ENCODE peak calls at places on chromosomes 3 and 15, in seven cellular contexts. One of them, this sample, is unnamed.
A peak's percentile ranks its signal among the peaks of the same experiment; 100 is the strongest.

GRCh38 chr3:39592729-39593128 is 125.2 kb downstream of the MOBP start:
- DNase-seq in upper lobe of right lung: no peak
- DNase-seq in brain microvascular endothelial cell: no peak
- DNase-seq in heart right ventricle: no peak
- DNase-seq in choroid plexus epithelial cell: no peak
- DNase-seq in ovary: no peak
- DNase-seq in fibroblast of pulmonary artery: no peak
- DNase-seq in this sample: no peak

GRCh38 chr15:51917493-51917892 is 54.1 kb downstream of the LEO1 start:
- DNase-seq in upper lobe of right lung: peak; percentile 65
- DNase-seq in brain microvascular endothelial cell: no peak
- DNase-seq in heart right ventricle: no peak
- DNase-seq in choroid plexus epithelial cell: peak; percentile 61
- DNase-seq in ovary: no peak
- DNase-seq in fibroblast of pulmonary artery: peak; percentile 46
- DNase-seq in this sample: no peak

GRCh38 chr3:128524374-128525299 is 31.6 kb upstream of the GATA2 start:
- DNase-seq in upper lobe of right lung: no peak
- DNase-seq in brain microvascular endothelial cell: no peak
- DNase-seq in heart right ventricle: no peak
- DNase-seq in choroid plexus epithelial cell: no peak
- DNase-seq in ovary: no peak
- DNase-seq in fibroblast of pulmonary artery: no peak
- DNase-seq in this sample: no peak

GRCh38 chr15:41919954-41920538 is 26.2 kb upstream of the SPTBN5 start:
- DNase-seq in upper lobe of right lung: peak; percentile 10
- DNase-seq in brain microvascular endothelial cell: peak; percentile 91
- DNase-seq in heart right ventricle: no peak
- DNase-seq in choroid plexus epithelial cell: peak; percentile 94
- DNase-seq in ovary: peak; percentile 77
- DNase-seq in fibroblast of pulmonary artery: peak; percentile 69
- DNase-seq in this sample: peak; percentile 59

GRCh38 chr3:72386322-72386721 is 461.9 kb downstream of the SHQ1 start:
- DNase-seq in upper lobe of right lung: no peak
- DNase-seq in brain microvascular endothelial cell: no peak
- DNase-seq in heart right ventricle: no peak
- DNase-seq in choroid plexus epithelial cell: no peak
- DNase-seq in ovary: no peak
- DNase-seq in fibroblast of pulmonary artery: no peak
- DNase-seq in this sample: no peak

GRCh38 chr15:50192164-50192563 is 10.2 kb downstream of the SLC27A2 start:
- DNase-seq in upper lobe of right lung: no peak
- DNase-seq in brain microvascular endothelial cell: no peak
- DNase-seq in heart right ventricle: no peak
- DNase-seq in choroid plexus epithelial cell: no peak
- DNase-seq in ovary: no peak
- DNase-seq in fibroblast of pulmonary artery: no peak
- DNase-seq in this sample: no peak

GRCh38 chr3:54850484-54851003 is 77.3 kb downstream of the LRTM1 start:
- DNase-seq in upper lobe of right lung: no peak
- DNase-seq in brain microvascular endothelial cell: no peak
- DNase-seq in heart right ventricle: no peak
- DNase-seq in choroid plexus epithelial cell: no peak
- DNase-seq in ovary: no peak
- DNase-seq in fibroblast of pulmonary artery: no peak
- DNase-seq in this sample: no peak

GRCh38 chr3:185175370-185175987 is 22.6 kb upstream of the C3orf70 start:
- DNase-seq in upper lobe of right lung: no peak
- DNase-seq in brain microvascular endothelial cell: peak; percentile 18
- DNase-seq in heart right ventricle: peak; percentile 68
- DNase-seq in choroid plexus epithelial cell: peak; percentile 65
- DNase-seq in ovary: peak; percentile 51
- DNase-seq in fibroblast of pulmonary artery: peak; percentile 61
- DNase-seq in this sample: no peak

GRCh38 chr3:177589921-177590336 is 392.6 kb upstream of the TBL1XR1 start:
- DNase-seq in upper lobe of right lung: no peak
- DNase-seq in brain microvascular endothelial cell: peak; percentile 84
- DNase-seq in heart right ventricle: no peak
- DNase-seq in choroid plexus epithelial cell: peak; percentile 93
- DNase-seq in ovary: no peak
- DNase-seq in fibroblast of pulmonary artery: peak; percentile 95
- DNase-seq in this sample: no peak

GRCh38 chr15:32042269-32042996 is 12.1 kb downstream of the CHRNA7 start:
- DNase-seq in upper lobe of right lung: no peak
- DNase-seq in brain microvascular endothelial cell: no peak
- DNase-seq in heart right ventricle: no peak
- DNase-seq in choroid plexus epithelial cell: peak; percentile 2
- DNase-seq in ovary: no peak
- DNase-seq in fibroblast of pulmonary artery: no peak
- DNase-seq in this sample: peak; percentile 46

GRCh38 chr3:117695321-117695720 is 985.7 kb downstream of the TUSC7 start:
- DNase-seq in upper lobe of right lung: no peak
- DNase-seq in brain microvascular endothelial cell: peak; percentile 9
- DNase-seq in heart right ventricle: no peak
- DNase-seq in choroid plexus epithelial cell: peak; percentile 41
- DNase-seq in ovary: no peak
- DNase-seq in fibroblast of pulmonary artery: peak; percentile 56
- DNase-seq in this sample: no peak

GRCh38 chr3:32595318-32595717 is 24.7 kb upstream of the DYNC1LI1 start:
- DNase-seq in upper lobe of right lung: no peak
- DNase-seq in brain microvascular endothelial cell: no peak
- DNase-seq in heart right ventricle: no peak
- DNase-seq in choroid plexus epithelial cell: no peak
- DNase-seq in ovary: no peak
- DNase-seq in fibroblast of pulmonary artery: no peak
- DNase-seq in this sample: no peak

GRCh38 chr3:17905996-17906395 is 163.6 kb upstream of the TBC1D5 start:
- DNase-seq in upper lobe of right lung: no peak
- DNase-seq in brain microvascular endothelial cell: no peak
- DNase-seq in heart right ventricle: no peak
- DNase-seq in choroid plexus epithelial cell: peak; percentile 1
- DNase-seq in ovary: no peak
- DNase-seq in fibroblast of pulmonary artery: no peak
- DNase-seq in this sample: no peak

GRCh38 chr3:130850846-130851245 is 43.0 kb upstream of the ATP2C1 start:
- DNase-seq in upper lobe of right lung: no peak
- DNase-seq in brain microvascular endothelial cell: no peak
- DNase-seq in heart right ventricle: no peak
- DNase-seq in choroid plexus epithelial cell: no peak
- DNase-seq in ovary: no peak
- DNase-seq in fibroblast of pulmonary artery: peak; percentile 35
- DNase-seq in this sample: peak; percentile 84

GRCh38 chr15:34795267-34796081 is at the start of gene ACTC1:
- DNase-seq in upper lobe of right lung: peak; percentile 69
- DNase-seq in brain microvascular endothelial cell: peak; percentile 39
- DNase-seq in heart right ventricle: peak; percentile 71
- DNase-seq in choroid plexus epithelial cell: peak; percentile 37
- DNase-seq in ovary: peak; percentile 37
- DNase-seq in fibroblast of pulmonary artery: peak; percentile 39
- DNase-seq in this sample: no peak

GRCh38 chr3:170815340-170815739 is 54.7 kb downstream of the RPL22L1 start:
- DNase-seq in upper lobe of right lung: no peak
- DNase-seq in brain microvascular endothelial cell: peak; percentile 6
- DNase-seq in heart right ventricle: no peak
- DNase-seq in choroid plexus epithelial cell: peak; percentile 62
- DNase-seq in ovary: no peak
- DNase-seq in fibroblast of pulmonary artery: no peak
- DNase-seq in this sample: peak; percentile 67

GRCh38 chr3:136195258-136196063 is 674 bp downstream of the MSL2 start:
- DNase-seq in upper lobe of right lung: peak; percentile 92
- DNase-seq in brain microvascular endothelial cell: peak; percentile 40
- DNase-seq in heart right ventricle: peak; percentile 84
- DNase-seq in choroid plexus epithelial cell: peak; percentile 78
- DNase-seq in ovary: peak; percentile 89
- DNase-seq in fibroblast of pulmonary artery: peak; percentile 74
- DNase-seq in this sample: no peak

GRCh38 chr3:32782417-32782816 is 35.4 kb upstream of the TRIM71 start:
- DNase-seq in upper lobe of right lung: no peak
- DNase-seq in brain microvascular endothelial cell: no peak
- DNase-seq in heart right ventricle: no peak
- DNase-seq in choroid plexus epithelial cell: no peak
- DNase-seq in ovary: no peak
- DNase-seq in fibroblast of pulmonary artery: no peak
- DNase-seq in this sample: no peak

GRCh38 chr3:191373327-191373726 is 43.0 kb upstream of the UTS2B start:
- DNase-seq in upper lobe of right lung: no peak
- DNase-seq in brain microvascular endothelial cell: no peak
- DNase-seq in heart right ventricle: no peak
- DNase-seq in choroid plexus epithelial cell: peak; percentile 48
- DNase-seq in ovary: no peak
- DNase-seq in fibroblast of pulmonary artery: peak; percentile 54
- DNase-seq in this sample: no peak

GRCh38 chr3:4757056-4757948 is 221.9 kb upstream of the BHLHE40 start:
- DNase-seq in upper lobe of right lung: no peak
- DNase-seq in brain microvascular endothelial cell: no peak
- DNase-seq in heart right ventricle: no peak
- DNase-seq in choroid plexus epithelial cell: no peak
- DNase-seq in ovary: no peak
- DNase-seq in fibroblast of pulmonary artery: no peak
- DNase-seq in this sample: no peak

GRCh38 chr15:65275728-65276126 is 11.0 kb downstream of the PARP16 start:
- DNase-seq in upper lobe of right lung: no peak
- DNase-seq in brain microvascular endothelial cell: peak; percentile 50
- DNase-seq in heart right ventricle: no peak
- DNase-seq in choroid plexus epithelial cell: no peak
- DNase-seq in ovary: no peak
- DNase-seq in fibroblast of pulmonary artery: peak; percentile 11
- DNase-seq in this sample: no peak

GRCh38 chr3:186070996-186071395 is 37.9 kb downstream of the ETV5 start:
- DNase-seq in upper lobe of right lung: no peak
- DNase-seq in brain microvascular endothelial cell: no peak
- DNase-seq in heart right ventricle: no peak
- DNase-seq in choroid plexus epithelial cell: no peak
- DNase-seq in ovary: no peak
- DNase-seq in fibroblast of pulmonary artery: no peak
- DNase-seq in this sample: no peak

GRCh38 chr3:57952208-57952631 is 56.0 kb upstream of the FLNB start:
- DNase-seq in upper lobe of right lung: peak; percentile 46
- DNase-seq in brain microvascular endothelial cell: peak; percentile 92
- DNase-seq in heart right ventricle: peak; percentile 47
- DNase-seq in choroid plexus epithelial cell: peak; percentile 93
- DNase-seq in ovary: peak; percentile 71
- DNase-seq in fibroblast of pulmonary artery: peak; percentile 96
- DNase-seq in this sample: peak; percentile 49

GRCh38 chr3:13051066-13051465 is 22.2 kb downstream of the IQSEC1 start:
- DNase-seq in upper lobe of right lung: no peak
- DNase-seq in brain microvascular endothelial cell: no peak
- DNase-seq in heart right ventricle: no peak
- DNase-seq in choroid plexus epithelial cell: no peak
- DNase-seq in ovary: no peak
- DNase-seq in fibroblast of pulmonary artery: no peak
- DNase-seq in this sample: no peak

GRCh38 chr3:169060037-169060436 is 603.5 kb downstream of the MECOM start:
- DNase-seq in upper lobe of right lung: no peak
- DNase-seq in brain microvascular endothelial cell: no peak
- DNase-seq in heart right ventricle: no peak
- DNase-seq in choroid plexus epithelial cell: peak; percentile 62
- DNase-seq in ovary: no peak
- DNase-seq in fibroblast of pulmonary artery: peak; percentile 18
- DNase-seq in this sample: no peak

GRCh38 chr3:30893678-30894325 is 659 bp downstream of the GADL1 start:
- DNase-seq in upper lobe of right lung: no peak
- DNase-seq in brain microvascular endothelial cell: no peak
- DNase-seq in heart right ventricle: no peak
- DNase-seq in choroid plexus epithelial cell: no peak
- DNase-seq in ovary: no peak
- DNase-seq in fibroblast of pulmonary artery: no peak
- DNase-seq in this sample: no peak

GRCh38 chr15:68298336-68298735 is 20.8 kb downstream of the FEM1B start:
- DNase-seq in upper lobe of right lung: no peak
- DNase-seq in brain microvascular endothelial cell: no peak
- DNase-seq in heart right ventricle: no peak
- DNase-seq in choroid plexus epithelial cell: no peak
- DNase-seq in ovary: no peak
- DNase-seq in fibroblast of pulmonary artery: no peak
- DNase-seq in this sample: no peak
- H3K4me3 ChIP-seq in upper lobe of right lung: peak overlapping the region; percentile 36
- H3K4me3 ChIP-seq in brain microvascular endothelial cell: no peak overlapping the region
- H3K4me3 ChIP-seq in heart right ventricle: no peak overlapping the region
- H3K4me3 ChIP-seq in choroid plexus epithelial cell: no peak overlapping the region
- H3K4me3 ChIP-seq in ovary: no peak overlapping the region
- H3K4me3 ChIP-seq in fibroblast of pulmonary artery: no peak overlapping the region
- H3K4me3 ChIP-seq in this sample: no peak overlapping the region

GRCh38 chr3:49469037-49469875 is 811 bp upstream of the DAG1 start:
- DNase-seq in upper lobe of right lung: peak; percentile 87
- DNase-seq in brain microvascular endothelial cell: peak; percentile 48
- DNase-seq in heart right ventricle: peak; percentile 78
- DNase-seq in choroid plexus epithelial cell: peak; percentile 72
- DNase-seq in ovary: peak; percentile 81
- DNase-seq in fibroblast of pulmonary artery: peak; percentile 71
- DNase-seq in this sample: peak; percentile 22

GRCh38 chr3:49471856-49472495 is 1.9 kb downstream of the DAG1 start:
- DNase-seq in upper lobe of right lung: no peak
- DNase-seq in brain microvascular endothelial cell: no peak
- DNase-seq in heart right ventricle: no peak
- DNase-seq in choroid plexus epithelial cell: no peak
- DNase-seq in ovary: no peak
- DNase-seq in fibroblast of pulmonary artery: no peak
- DNase-seq in this sample: no peak

GRCh38 chr3:49466047-49466446 is 4.0 kb upstream of the DAG1 start:
- DNase-seq in upper lobe of right lung: no peak
- DNase-seq in brain microvascular endothelial cell: no peak
- DNase-seq in heart right ventricle: no peak
- DNase-seq in choroid plexus epithelial cell: no peak
- DNase-seq in ovary: no peak
- DNase-seq in fibroblast of pulmonary artery: no peak
- DNase-seq in this sample: no peak

GRCh38 chr3:49469876-49470713 is at the start of gene DAG1:
- DNase-seq in upper lobe of right lung: peak; percentile 99
- DNase-seq in brain microvascular endothelial cell: peak; percentile 95
- DNase-seq in heart right ventricle: peak; percentile 98
- DNase-seq in choroid plexus epithelial cell: peak; percentile 97
- DNase-seq in ovary: peak; percentile 99
- DNase-seq in fibroblast of pulmonary artery: peak; percentile 96
- DNase-seq in this sample: peak; percentile 89

GRCh38 chr3:49470714-49471420 is 800 bp downstream of the DAG1 start:
- DNase-seq in upper lobe of right lung: no peak
- DNase-seq in brain microvascular endothelial cell: no peak
- DNase-seq in heart right ventricle: no peak
- DNase-seq in choroid plexus epithelial cell: peak; percentile 33
- DNase-seq in ovary: no peak
- DNase-seq in fibroblast of pulmonary artery: no peak
- DNase-seq in this sample: no peak
- TF ChIP-seq CTCF in upper lobe of right lung: no peak
- TF ChIP-seq CTCF in brain microvascular endothelial cell: no peak
- TF ChIP-seq CTCF in heart right ventricle: no peak
- TF ChIP-seq CTCF in choroid plexus epithelial cell: no peak
- TF ChIP-seq CTCF in ovary: no peak
- TF ChIP-seq CTCF in fibroblast of pulmonary artery: no peak
- TF ChIP-seq CTCF in this sample: no peak

GRCh38 chr3:48240000-48240710 is 749 bp upstream of the ZNF589 start:
- DNase-seq in upper lobe of right lung: peak; percentile 19
- DNase-seq in brain microvascular endothelial cell: no peak
- DNase-seq in heart right ventricle: no peak
- DNase-seq in choroid plexus epithelial cell: no peak
- DNase-seq in ovary: peak; percentile 28
- DNase-seq in fibroblast of pulmonary artery: no peak
- DNase-seq in this sample: no peak
- H3K4me3 ChIP-seq in upper lobe of right lung: peak overlapping the region; percentile 92
- H3K4me3 ChIP-seq in brain microvascular endothelial cell: no peak overlapping the region
- H3K4me3 ChIP-seq in heart right ventricle: peak overlapping the region; percentile 90
- H3K4me3 ChIP-seq in choroid plexus epithelial cell: no peak overlapping the region
- H3K4me3 ChIP-seq in ovary: peak overlapping the region; percentile 86
- H3K4me3 ChIP-seq in fibroblast of pulmonary artery: no peak overlapping the region
- H3K4me3 ChIP-seq in this sample: peak overlapping the region; percentile 75

GRCh38 chr15:55237219-55238130 is 40.7 kb upstream of the RSL24D1 start:
- DNase-seq in upper lobe of right lung: no peak
- DNase-seq in brain microvascular endothelial cell: no peak
- DNase-seq in heart right ventricle: no peak
- DNase-seq in choroid plexus epithelial cell: peak; percentile 45
- DNase-seq in ovary: no peak
- DNase-seq in fibroblast of pulmonary artery: peak; percentile 37
- DNase-seq in this sample: no peak
- TF ChIP-seq CTCF in upper lobe of right lung: no peak
- TF ChIP-seq CTCF in brain microvascular endothelial cell: no peak
- TF ChIP-seq CTCF in heart right ventricle: no peak
- TF ChIP-seq CTCF in choroid plexus epithelial cell: no peak
- TF ChIP-seq CTCF in ovary: no peak
- TF ChIP-seq CTCF in fibroblast of pulmonary artery: no peak
- TF ChIP-seq CTCF in this sample: no peak